ENCODE peak calls at places on chromosomes 2 and 18, in eight cellular contexts. M is endodermal cell, I is esophagus squamous epithelium, T is adipocyte, Z is dorsolateral prefrontal cortex, B is AG04450, W is adrenal gland, E is uterus. K is an unnamed sample.
A peak's percentile ranks its signal among the peaks of the same experiment; 100 is the strongest.

GRCh38 chr2:200308001-200308400 is 1.5 kb downstream of the SPATS2L start:
- DNase-seq in B (no peak), I (no peak), E (no peak), M (no peak), Z (no peak), T (peak; percentile 76), W (no peak), K (no peak)

GRCh38 chr18:12479982-12480381 is 72.3 kb downstream of the PRELID3A start:
- DNase-seq in B (no peak), Z (no peak), E (no peak), T (no peak), M (no peak), I (no peak), W (no peak), K (no peak)

GRCh38 chr2:210399440-210400041 is 77.0 kb downstream of the LANCL1 start:
- DNase-seq in M (no peak), W (no peak), T (peak; percentile 36), E (no peak), I (no peak), Z (no peak), B (no peak), K (no peak)

GRCh38 chr2:70357076-70358071 is 55.5 kb upstream of the FAM136A start:
- DNase-seq in Z (no peak), T (no peak), B (no peak), I (no peak), W (no peak), E (no peak), M (no peak), K (no peak)

GRCh38 chr2:18406219-18406618 is 154.2 kb downstream of the RDH14 start:
- DNase-seq in I (no peak), W (no peak), B (no peak), M (no peak), Z (no peak), T (no peak), E (no peak), K (no peak)

GRCh38 chr2:14182227-14182946 is 450.1 kb upstream of the LRATD1 start:
- DNase-seq in B (no peak), M (no peak), E (no peak), T (no peak), I (no peak), Z (no peak), W (peak; percentile 13), K (no peak)

GRCh38 chr2:222912117-222912516 is 51.3 kb downstream of the ACSL3 start:
- DNase-seq in T (peak; percentile 82), E (no peak), W (no peak), M (no peak), Z (peak; percentile 23), I (no peak), B (no peak), K (no peak)

GRCh38 chr18:79736846-79737245 is 57.2 kb downstream of the CTDP1 start:
- DNase-seq in E (no peak), M (no peak), T (no peak), W (no peak), I (no peak), Z (no peak), B (no peak), K (no peak)

GRCh38 chr2:19543271-19544019 is 185.0 kb upstream of the OSR1 start:
- DNase-seq in B (no peak), E (no peak), Z (no peak), W (no peak), I (no peak), M (no peak), T (peak; percentile 57), K (no peak)

GRCh38 chr2:143426296-143426695 is 297.1 kb downstream of the ARHGAP15 start:
- DNase-seq in I (no peak), T (peak; percentile 77), M (no peak), Z (no peak), B (peak; percentile 51), E (no peak), W (no peak), K (no peak)

GRCh38 chr2:241926541-241927311 is 57.2 kb downstream of the RTP5 start:
- DNase-seq in B (no peak), I (no peak), Z (no peak), T (no peak), E (peak; percentile 38), M (peak; percentile 45), W (no peak), K (peak; percentile 83)

GRCh38 chr2:39725401-39725800 is 53.7 kb downstream of the THUMPD2 start:
- DNase-seq in T (peak; percentile 49), I (no peak), Z (no peak), E (no peak), M (no peak), W (no peak), B (no peak), K (no peak)

GRCh38 chr2:439540-440465 is 151.9 kb upstream of the ALKAL2 start:
- DNase-seq in Z (peak; percentile 48), I (no peak), T (no peak), B (no peak), W (no peak), M (no peak), E (no peak), K (peak; percentile 40)

GRCh38 chr2:161913865-161914264 is 160.2 kb downstream of the DPP4 start:
- DNase-seq in T (peak; percentile 13), I (no peak), E (no peak), B (no peak), W (no peak), M (no peak), Z (no peak), K (no peak)

GRCh38 chr18:79987566-79987965 is 797 bp downstream of the TXNL4A start:
- DNase-seq in W (no peak), M (no peak), I (no peak), T (peak; percentile 45), B (no peak), E (no peak), Z (no peak), K (no peak)

GRCh38 chr2:120754067-120754960 is 18.6 kb downstream of the GLI2 start:
- DNase-seq in Z (no peak), T (no peak), I (no peak), B (no peak), M (no peak), W (no peak), E (no peak), K (no peak)

GRCh38 chr2:170006592-170007327 is 171.2 kb upstream of the MYO3B start:
- DNase-seq in B (no peak), E (no peak), I (no peak), W (no peak), Z (no peak), T (peak; percentile 46), M (no peak), K (no peak)

GRCh38 chr2:25043241-25043867 is 1.5 kb downstream of the EFR3B start:
- DNase-seq in Z (peak; percentile 42), W (no peak), M (peak; percentile 81), E (no peak), I (no peak), T (peak; percentile 73), B (peak; percentile 49), K (no peak)

GRCh38 chr2:178796079-178796677 is 11.0 kb downstream of the TTN start:
- DNase-seq in E (no peak), T (peak; percentile 83), W (no peak), Z (no peak), I (no peak), B (peak; percentile 4), M (no peak), K (no peak)

GRCh38 chr2:203681978-203682377 is 24.5 kb upstream of the CD28 start:
- DNase-seq in W (no peak), E (no peak), I (no peak), M (no peak), Z (no peak), T (peak; percentile 46), B (no peak), K (no peak)

DNA sequence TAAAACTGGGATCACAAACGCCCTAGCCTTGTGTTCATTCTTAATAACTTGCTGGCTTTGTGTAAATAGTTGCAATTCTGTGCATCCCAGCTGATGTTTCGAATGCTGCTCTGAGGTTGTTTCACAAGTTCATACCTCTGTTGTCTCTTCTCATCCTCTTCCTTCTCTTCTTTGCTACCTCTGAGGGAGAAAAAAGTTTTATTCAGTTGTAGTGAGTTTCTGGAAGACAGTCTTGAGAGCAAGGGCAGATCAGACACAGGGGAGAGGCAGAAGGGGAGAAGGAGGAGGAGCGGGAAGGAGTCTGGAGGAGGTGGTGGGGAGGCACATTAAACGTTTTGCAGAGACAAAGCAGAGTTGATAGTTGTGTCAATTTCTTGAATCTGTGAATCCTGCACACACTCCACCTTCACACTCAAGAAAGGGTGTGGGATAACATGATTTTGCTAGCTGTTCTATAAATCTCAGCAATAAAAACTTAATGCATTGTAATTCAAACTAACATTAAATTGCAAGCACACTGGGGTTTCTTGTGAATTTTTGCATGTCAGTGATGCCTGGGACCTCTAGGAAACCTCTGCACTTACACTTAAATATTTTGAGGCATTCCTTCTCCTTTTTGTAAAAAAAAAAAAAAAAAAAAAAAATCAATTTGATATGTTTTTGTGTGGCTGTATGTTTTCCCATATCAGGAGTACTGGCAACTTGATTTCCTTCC is 6.9 kb downstream of the MEIS1 start:
- DNase-seq in E (peak; percentile 46), B (no peak), W (no peak), I (no peak), T (no peak), Z (no peak), M (no peak), K (no peak)
- H3K4me3 ChIP-seq in E (peak overlapping the region; percentile 97), B (peak overlapping the region; percentile 91), W (peak overlapping the region; percentile 71), I (peak overlapping the region; percentile 72), T (peak overlapping the region; percentile 89), Z (no peak overlapping the region), M (no peak overlapping the region), K (peak overlapping the region; percentile 65)

GRCh38 chr2:239277401-239278085 is 123.3 kb downstream of the HDAC4 start:
- DNase-seq in Z (peak; percentile 8), B (no peak), T (no peak), E (no peak), I (no peak), M (no peak), W (peak; percentile 22), K (peak; percentile 1)
- H3K4me3 ChIP-seq in Z (no peak overlapping the region), B (no peak overlapping the region), T (no peak overlapping the region), E (no peak overlapping the region), I (no peak overlapping the region), M (no peak overlapping the region), W (no peak overlapping the region), K (no peak overlapping the region)

DNA sequence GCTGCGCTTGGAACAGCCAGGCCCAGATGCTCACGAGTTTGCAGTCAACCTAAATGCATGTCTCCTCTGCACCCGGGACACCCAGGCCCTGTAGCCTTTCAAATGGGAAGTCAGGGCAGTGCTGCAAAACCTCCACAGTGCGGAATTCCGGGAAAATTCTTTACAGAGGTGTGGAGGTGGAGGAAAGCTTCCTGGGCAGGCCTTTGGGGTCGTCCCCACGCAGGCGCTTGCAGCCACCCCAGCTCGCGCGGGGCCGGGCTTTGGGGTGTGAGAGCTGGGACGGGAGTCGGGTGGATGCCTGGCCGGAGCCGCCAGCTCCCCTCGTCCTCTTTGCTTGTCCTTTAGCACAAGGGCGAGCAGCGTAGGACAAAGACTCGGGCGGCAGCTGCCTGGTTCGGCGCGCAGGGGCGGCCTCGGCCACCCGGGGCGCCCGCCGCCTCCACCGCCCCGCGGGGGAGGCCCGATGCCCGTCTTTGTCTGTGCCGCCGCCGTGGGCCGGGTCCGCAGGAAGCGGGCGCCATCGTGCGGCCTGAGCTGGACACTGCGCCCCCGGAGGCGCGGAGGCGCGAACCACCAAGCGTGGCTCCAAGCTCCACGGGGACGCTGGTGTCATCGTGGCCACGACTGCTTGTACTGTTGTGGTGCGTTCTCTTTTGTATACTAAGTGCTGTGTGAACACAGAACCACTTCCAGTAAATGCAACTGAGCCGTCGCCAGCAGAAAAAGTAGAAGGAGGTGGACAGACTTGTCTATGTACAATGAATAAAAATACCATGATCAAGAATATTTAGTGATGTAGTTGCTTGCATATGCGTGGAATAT is 28.2 kb upstream of the BCL11A start:
- DNase-seq in Z (peak; percentile 70), W (peak; percentile 68), E (no peak), I (peak; percentile 5), M (peak; percentile 90), B (peak; percentile 4), T (peak; percentile 86), K (peak; percentile 74)
- H3K4me3 ChIP-seq in Z (peak overlapping the region; percentile 49), W (peak overlapping the region; percentile 51), E (no peak overlapping the region), I (peak overlapping the region; percentile 48), M (peak overlapping the region; percentile 71), B (peak overlapping the region; percentile 54), T (peak overlapping the region; percentile 49), K (peak overlapping the region; percentile 8)

GRCh38 chr2:171712051-171712450 is 24.8 kb downstream of the DYNC1I2 start:
- DNase-seq in M (no peak), W (no peak), Z (no peak), T (peak; percentile 78), B (no peak), I (no peak), E (no peak), K (no peak)
- H3K4me3 ChIP-seq in M (no peak overlapping the region), W (no peak overlapping the region), Z (no peak overlapping the region), T (peak overlapping the region; percentile 29), B (no peak overlapping the region), I (no peak overlapping the region), E (no peak overlapping the region), K (no peak overlapping the region)

K was measured in body of pancreas.